ENCODE peak calls at places on chromosomes 5 and 9, in nine cellular contexts. One of them, this sample, is unnamed.

GRCh38 chr9:36132081-36132480 is 4.5 kb upstream of the GLIPR2 start:
- DNase-seq in fibroblast of the conjunctiva: peak
- DNase-seq in NCI-H1092: no peak
- DNase-seq in RPMI8226: no peak
- DNase-seq in activated naive CD4-positive, alpha-beta T cell treated with Interleukin-2 at 50 U/mL for 16 hours: no peak
- DNase-seq in AML-193: no peak
- DNase-seq in left lung: no peak
- DNase-seq in A172: no peak
- DNase-seq in NAMALWA: no peak
- DNase-seq in this sample: no peak

GRCh38 chr9:134293576-134294227 is 32.6 kb upstream of the RXRA start:
- DNase-seq in fibroblast of the conjunctiva: no peak
- DNase-seq in NCI-H1092: no peak
- DNase-seq in RPMI8226: peak
- DNase-seq in activated naive CD4-positive, alpha-beta T cell treated with Interleukin-2 at 50 U/mL for 16 hours: no peak
- DNase-seq in AML-193: no peak
- DNase-seq in left lung: peak
- DNase-seq in A172: no peak
- DNase-seq in NAMALWA: no peak
- DNase-seq in this sample: no peak

GRCh38 chr5:138109463-138110265 is 25.8 kb downstream of the WNT8A start:
- DNase-seq in fibroblast of the conjunctiva: no peak
- DNase-seq in NCI-H1092: no peak
- DNase-seq in RPMI8226: no peak
- DNase-seq in activated naive CD4-positive, alpha-beta T cell treated with Interleukin-2 at 50 U/mL for 16 hours: no peak
- DNase-seq in AML-193: no peak
- DNase-seq in left lung: no peak
- DNase-seq in A172: peak
- DNase-seq in NAMALWA: no peak
- DNase-seq in this sample: no peak

GRCh38 chr9:126719677-126720435 is 85.0 kb upstream of the ZBTB43 start:
- DNase-seq in fibroblast of the conjunctiva: no peak
- DNase-seq in NCI-H1092: peak
- DNase-seq in RPMI8226: peak
- DNase-seq in activated naive CD4-positive, alpha-beta T cell treated with Interleukin-2 at 50 U/mL for 16 hours: peak
- DNase-seq in AML-193: peak
- DNase-seq in left lung: peak
- DNase-seq in A172: peak
- DNase-seq in NAMALWA: peak
- DNase-seq in this sample: no peak

GRCh38 chr9:104738452-104738851 is 9.0 kb upstream of the NIPSNAP3A start:
- DNase-seq in fibroblast of the conjunctiva: no peak
- DNase-seq in NCI-H1092: no peak
- DNase-seq in RPMI8226: no peak
- DNase-seq in activated naive CD4-positive, alpha-beta T cell treated with Interleukin-2 at 50 U/mL for 16 hours: no peak
- DNase-seq in AML-193: no peak
- DNase-seq in left lung: no peak
- DNase-seq in A172: no peak
- DNase-seq in NAMALWA: no peak
- DNase-seq in this sample: no peak

GRCh38 chr9:134525841-134526797 is 115.5 kb upstream of the COL5A1 start:
- DNase-seq in fibroblast of the conjunctiva: no peak
- DNase-seq in NCI-H1092: no peak
- DNase-seq in RPMI8226: no peak
- DNase-seq in activated naive CD4-positive, alpha-beta T cell treated with Interleukin-2 at 50 U/mL for 16 hours: no peak
- DNase-seq in AML-193: no peak
- DNase-seq in left lung: peak
- DNase-seq in A172: no peak
- DNase-seq in NAMALWA: no peak
- DNase-seq in this sample: no peak

GRCh38 chr9:116175616-116176015 is 22.0 kb downstream of the PAPPA start:
- DNase-seq in fibroblast of the conjunctiva: no peak
- DNase-seq in NCI-H1092: no peak
- DNase-seq in RPMI8226: no peak
- DNase-seq in activated naive CD4-positive, alpha-beta T cell treated with Interleukin-2 at 50 U/mL for 16 hours: no peak
- DNase-seq in AML-193: no peak
- DNase-seq in left lung: no peak
- DNase-seq in A172: no peak
- DNase-seq in NAMALWA: no peak
- DNase-seq in this sample: no peak

GRCh38 chr5:149730620-149731331 is 666 bp downstream of the PPARGC1B start:
- DNase-seq in fibroblast of the conjunctiva: no peak
- DNase-seq in NCI-H1092: peak
- DNase-seq in RPMI8226: peak
- DNase-seq in activated naive CD4-positive, alpha-beta T cell treated with Interleukin-2 at 50 U/mL for 16 hours: peak
- DNase-seq in AML-193: peak
- DNase-seq in left lung: peak
- DNase-seq in A172: peak
- DNase-seq in NAMALWA: peak
- DNase-seq in this sample: no peak

GRCh38 chr9:127423591-127423933 is 620 bp upstream of the ZNF79 start:
- DNase-seq in fibroblast of the conjunctiva: no peak
- DNase-seq in NCI-H1092: no peak
- DNase-seq in RPMI8226: no peak
- DNase-seq in activated naive CD4-positive, alpha-beta T cell treated with Interleukin-2 at 50 U/mL for 16 hours: no peak
- DNase-seq in AML-193: no peak
- DNase-seq in left lung: no peak
- DNase-seq in A172: no peak
- DNase-seq in NAMALWA: no peak
- DNase-seq in this sample: no peak

GRCh38 chr9:19161257-19162025 is 34.1 kb upstream of the PLIN2 start:
- DNase-seq in fibroblast of the conjunctiva: peak
- DNase-seq in NCI-H1092: no peak
- DNase-seq in RPMI8226: peak
- DNase-seq in activated naive CD4-positive, alpha-beta T cell treated with Interleukin-2 at 50 U/mL for 16 hours: peak
- DNase-seq in AML-193: peak
- DNase-seq in left lung: no peak
- DNase-seq in A172: peak
- DNase-seq in NAMALWA: no peak
- DNase-seq in this sample: no peak

GRCh38 chr5:135222171-135222681 is 176.8 kb downstream of the MACROH2A1 start:
- DNase-seq in fibroblast of the conjunctiva: no peak
- DNase-seq in NCI-H1092: no peak
- DNase-seq in RPMI8226: no peak
- DNase-seq in activated naive CD4-positive, alpha-beta T cell treated with Interleukin-2 at 50 U/mL for 16 hours: no peak
- DNase-seq in AML-193: no peak
- DNase-seq in left lung: no peak
- DNase-seq in A172: peak
- DNase-seq in NAMALWA: no peak
- DNase-seq in this sample: no peak

GRCh38 chr5:105430516-105430915 is 1867.9 kb upstream of the NUDT12 start:
- DNase-seq in fibroblast of the conjunctiva: no peak
- DNase-seq in NCI-H1092: no peak
- DNase-seq in RPMI8226: no peak
- DNase-seq in activated naive CD4-positive, alpha-beta T cell treated with Interleukin-2 at 50 U/mL for 16 hours: no peak
- DNase-seq in AML-193: no peak
- DNase-seq in left lung: no peak
- DNase-seq in A172: no peak
- DNase-seq in NAMALWA: no peak
- DNase-seq in this sample: no peak

GRCh38 chr5:111649516-111649915 is 107.5 kb downstream of the NREP start:
- DNase-seq in fibroblast of the conjunctiva: no peak
- DNase-seq in NCI-H1092: no peak
- DNase-seq in RPMI8226: no peak
- DNase-seq in activated naive CD4-positive, alpha-beta T cell treated with Interleukin-2 at 50 U/mL for 16 hours: no peak
- DNase-seq in AML-193: no peak
- DNase-seq in left lung: no peak
- DNase-seq in A172: no peak
- DNase-seq in NAMALWA: no peak
- DNase-seq in this sample: no peak

GRCh38 chr5:65880673-65881072 is 45.7 kb upstream of the ERBIN start:
- DNase-seq in fibroblast of the conjunctiva: peak
- DNase-seq in NCI-H1092: no peak
- DNase-seq in RPMI8226: peak
- DNase-seq in activated naive CD4-positive, alpha-beta T cell treated with Interleukin-2 at 50 U/mL for 16 hours: no peak
- DNase-seq in AML-193: no peak
- DNase-seq in left lung: no peak
- DNase-seq in A172: no peak
- DNase-seq in NAMALWA: no peak
- DNase-seq in this sample: no peak

GRCh38 chr5:15383469-15383868 is 116.5 kb upstream of the FBXL7 start:
- DNase-seq in fibroblast of the conjunctiva: no peak
- DNase-seq in NCI-H1092: no peak
- DNase-seq in RPMI8226: no peak
- DNase-seq in activated naive CD4-positive, alpha-beta T cell treated with Interleukin-2 at 50 U/mL for 16 hours: no peak
- DNase-seq in AML-193: no peak
- DNase-seq in left lung: no peak
- DNase-seq in A172: peak
- DNase-seq in NAMALWA: no peak
- DNase-seq in this sample: no peak

GRCh38 chr9:131530930-131531832 is at the start of gene UCK1:
- DNase-seq in fibroblast of the conjunctiva: peak
- DNase-seq in NCI-H1092: peak
- DNase-seq in RPMI8226: peak
- DNase-seq in activated naive CD4-positive, alpha-beta T cell treated with Interleukin-2 at 50 U/mL for 16 hours: peak
- DNase-seq in AML-193: peak
- DNase-seq in left lung: peak
- DNase-seq in A172: peak
- DNase-seq in NAMALWA: peak
- DNase-seq in this sample: peak

This sample was measured in NCI-H2107.